ENCODE peak calls at places on chromosomes 1 and 21, in ten cellular contexts. Q is NCI-H1105; D is CD8-positive, alpha-beta memory T cell; G is mucosa of descending colon; W is NCI-H82; X is SHP77; R is M059J; H is activated CD8-positive, alpha-beta memory T cell treated with anti-CD3 and anti-CD28 coated beads, Interleukin-2, amount 50 U/mL, for 48 hours; A is GM03348; Z is stimulated activated CD4-positive, alpha-beta T cell treated with anti-CD3 and anti-CD28 coated beads, Interleukin-4, amount 100 ng/mL, for 1 hour. N is an unnamed sample.

GRCh38 chr1:174990382-174990999 is 9.3 kb upstream of the CACYBP start:
- DNase-seq in Q (no peak), D (peak; percentile 42), G (no peak), W (peak; percentile 33), X (peak; percentile 48), R (peak; percentile 74), H (no peak), A (peak; percentile 80), Z (no peak), N (peak; percentile 58)

GRCh38 chr1:40944841-40945430 is 34.6 kb upstream of the CTPS1 start:
- DNase-seq in Q (no peak), D (no peak), G (no peak), W (no peak), X (no peak), R (peak; percentile 81), H (no peak), A (no peak), Z (no peak), N (no peak)

GRCh38 chr1:42305639-42306038 is 29.4 kb downstream of the FOXJ3 start:
- DNase-seq in Q (no peak), D (no peak), G (no peak), W (no peak), X (no peak), R (peak; percentile 18), H (no peak), A (no peak), Z (no peak), N (no peak)

GRCh38 chr1:210989949-210990348 is 144.0 kb downstream of the KCNH1 start:
- DNase-seq in Q (peak; percentile 10), D (no peak), G (no peak), W (peak; percentile 91), X (no peak), R (no peak), H (no peak), A (no peak), Z (no peak), N (no peak)

GRCh38 chr21:38241029-38241740 is 15.6 kb upstream of the KCNJ15 start:
- DNase-seq in Q (no peak), D (no peak), G (no peak), W (no peak), X (no peak), R (peak; percentile 86), H (no peak), A (peak; percentile 75), Z (no peak), N (no peak)

GRCh38 chr1:202551683-202552082 is 158.6 kb downstream of the SYT2 start:
- DNase-seq in Q (peak; percentile 9), D (no peak), G (no peak), W (peak; percentile 54), X (no peak), R (peak; percentile 66), H (no peak), A (no peak), Z (no peak), N (peak; percentile 20)

GRCh38 chr1:32769524-32770220 is 47.5 kb downstream of the YARS1 start:
- DNase-seq in Q (no peak), D (no peak), G (peak; percentile 52), W (no peak), X (no peak), R (peak; percentile 73), H (no peak), A (no peak), Z (no peak), N (no peak)

GRCh38 chr1:149936076-149936991 is at the start of gene MTMR11:
- DNase-seq in Q (no peak), D (no peak), G (no peak), W (no peak), X (no peak), R (peak; percentile 66), H (no peak), A (peak; percentile 69), Z (no peak), N (peak; percentile 56)

GRCh38 chr1:183711691-183712401 is 58.7 kb upstream of the APOBEC4 start:
- DNase-seq in Q (no peak), D (no peak), G (no peak), W (peak; percentile 46), X (no peak), R (peak; percentile 13), H (no peak), A (peak; percentile 74), Z (no peak), N (no peak)

GRCh38 chr1:226875641-226876295 is 5.4 kb downstream of the PSEN2 start:
- DNase-seq in Q (peak; percentile 26), D (no peak), G (peak; percentile 79), W (peak; percentile 58), X (no peak), R (peak; percentile 34), H (peak; percentile 45), A (no peak), Z (no peak), N (no peak)

GRCh38 chr1:10679521-10680220 is 116.8 kb downstream of the CASZ1 start:
- DNase-seq in Q (peak; percentile 63), D (no peak), G (no peak), W (peak; percentile 99), X (peak; percentile 96), R (peak; percentile 74), H (no peak), A (no peak), Z (no peak), N (no peak)

GRCh38 chr1:6585081-6585722 is 5.4 kb downstream of the ZBTB48 start:
- DNase-seq in Q (no peak), D (no peak), G (no peak), W (no peak), X (no peak), R (no peak), H (no peak), A (no peak), Z (no peak), N (no peak)

GRCh38 chr1:41901551-41901950 is 17.2 kb downstream of the HIVEP3 start:
- DNase-seq in Q (no peak), D (no peak), G (no peak), W (no peak), X (no peak), R (no peak), H (no peak), A (no peak), Z (no peak), N (no peak)

GRCh38 chr1:26999440-26999987 is 6.0 kb downstream of the TRNP1 start:
- DNase-seq in Q (no peak), D (no peak), G (no peak), W (no peak), X (no peak), R (peak; percentile 98), H (no peak), A (peak; percentile 95), Z (no peak), N (no peak)

N was measured in erythroblast.